ENCODE peak calls at places on chromosomes 13 and 19, in eight cellular contexts. One of them, this sample, is unnamed.

GRCh38 chr13:83752141-83752540 is 130.1 kb downstream of the SLITRK1 start:
- DNase-seq in stomach: no peak
- DNase-seq in testis: no peak
- DNase-seq in spleen: no peak
- DNase-seq in HepG2: peak
- DNase-seq in tibial nerve: no peak
- DNase-seq in esophagus muscularis mucosa: no peak
- DNase-seq in gastrocnemius medialis: no peak
- DNase-seq in this sample: no peak

GRCh38 chr19:30064021-30064699 is 122.1 kb downstream of the URI1 start:
- DNase-seq in stomach: no peak
- DNase-seq in HepG2: no peak
- DNase-seq in testis: peak
- DNase-seq in spleen: peak
- DNase-seq in gastrocnemius medialis: no peak
- DNase-seq in esophagus muscularis mucosa: no peak
- DNase-seq in tibial nerve: no peak
- DNase-seq in this sample: no peak

GRCh38 chr19:30406220-30406944 is 34.2 kb downstream of the ZNF536 start:
- DNase-seq in HepG2: peak
- DNase-seq in spleen: no peak
- DNase-seq in tibial nerve: no peak
- DNase-seq in gastrocnemius medialis: no peak
- DNase-seq in testis: peak
- DNase-seq in stomach: no peak
- DNase-seq in esophagus muscularis mucosa: peak
- DNase-seq in this sample: peak

GRCh38 chr19:21202865-21203494 is 61.1 kb downstream of the ZNF431 start:
- DNase-seq in spleen: no peak
- DNase-seq in gastrocnemius medialis: no peak
- DNase-seq in tibial nerve: no peak
- DNase-seq in esophagus muscularis mucosa: no peak
- DNase-seq in stomach: no peak
- DNase-seq in HepG2: no peak
- DNase-seq in testis: peak
- DNase-seq in this sample: no peak

GRCh38 chr13:53206455-53206854 is 177.8 kb downstream of the OLFM4 start:
- DNase-seq in HepG2: no peak
- DNase-seq in stomach: no peak
- DNase-seq in esophagus muscularis mucosa: no peak
- DNase-seq in gastrocnemius medialis: no peak
- DNase-seq in spleen: no peak
- DNase-seq in testis: no peak
- DNase-seq in tibial nerve: no peak
- DNase-seq in this sample: no peak

GRCh38 chr13:50679321-50679720 is 164.2 kb downstream of the DLEU7 start:
- DNase-seq in stomach: no peak
- DNase-seq in gastrocnemius medialis: no peak
- DNase-seq in tibial nerve: no peak
- DNase-seq in esophagus muscularis mucosa: no peak
- DNase-seq in testis: no peak
- DNase-seq in HepG2: no peak
- DNase-seq in spleen: no peak
- DNase-seq in this sample: no peak

GRCh38 chr13:97429681-97430081 is 4.3 kb upstream of the RAP2A start:
- DNase-seq in testis: no peak
- DNase-seq in gastrocnemius medialis: no peak
- DNase-seq in spleen: no peak
- DNase-seq in HepG2: no peak
- DNase-seq in esophagus muscularis mucosa: no peak
- DNase-seq in stomach: no peak
- DNase-seq in tibial nerve: no peak
- DNase-seq in this sample: no peak

GRCh38 chr19:1469200-1469935 is 9.6 kb downstream of the C19orf25 start:
- DNase-seq in tibial nerve: no peak
- DNase-seq in testis: no peak
- DNase-seq in HepG2: no peak
- DNase-seq in stomach: no peak
- DNase-seq in spleen: peak
- DNase-seq in gastrocnemius medialis: no peak
- DNase-seq in esophagus muscularis mucosa: no peak
- DNase-seq in this sample: no peak

GRCh38 chr19:3981736-3982681 is 3.3 kb downstream of the EEF2 start:
- DNase-seq in spleen: peak
- DNase-seq in testis: no peak
- DNase-seq in HepG2: no peak
- DNase-seq in stomach: no peak
- DNase-seq in tibial nerve: no peak
- DNase-seq in gastrocnemius medialis: no peak
- DNase-seq in esophagus muscularis mucosa: no peak
- DNase-seq in this sample: no peak

GRCh38 chr13:99218545-99218944 is 17.9 kb downstream of the UBAC2 start:
- DNase-seq in spleen: no peak
- DNase-seq in esophagus muscularis mucosa: peak
- DNase-seq in testis: peak
- DNase-seq in HepG2: no peak
- DNase-seq in gastrocnemius medialis: peak
- DNase-seq in stomach: peak
- DNase-seq in tibial nerve: no peak
- DNase-seq in this sample: peak

GRCh38 chr13:49997935-49998334 is 1.1 kb downstream of the TRIM13 start:
- DNase-seq in HepG2: no peak
- DNase-seq in esophagus muscularis mucosa: no peak
- DNase-seq in gastrocnemius medialis: no peak
- DNase-seq in stomach: no peak
- DNase-seq in testis: no peak
- DNase-seq in spleen: no peak
- DNase-seq in tibial nerve: no peak
- DNase-seq in this sample: no peak

GRCh38 chr19:4375620-4376228 is 24.6 kb downstream of the SH3GL1 start:
- DNase-seq in tibial nerve: no peak
- DNase-seq in HepG2: peak
- DNase-seq in gastrocnemius medialis: no peak
- DNase-seq in testis: no peak
- DNase-seq in spleen: no peak
- DNase-seq in esophagus muscularis mucosa: no peak
- DNase-seq in stomach: no peak
- DNase-seq in this sample: peak

GRCh38 chr13:31042501-31043165 is 110.2 kb downstream of the TEX26 start:
- DNase-seq in esophagus muscularis mucosa: no peak
- DNase-seq in tibial nerve: no peak
- DNase-seq in HepG2: no peak
- DNase-seq in testis: no peak
- DNase-seq in stomach: no peak
- DNase-seq in spleen: no peak
- DNase-seq in gastrocnemius medialis: no peak
- DNase-seq in this sample: no peak

GRCh38 chr19:58466089-58466759 is 656 bp upstream of the ZNF324 start:
- DNase-seq in stomach: no peak
- DNase-seq in tibial nerve: no peak
- DNase-seq in testis: no peak
- DNase-seq in HepG2: no peak
- DNase-seq in esophagus muscularis mucosa: no peak
- DNase-seq in spleen: no peak
- DNase-seq in gastrocnemius medialis: no peak
- DNase-seq in this sample: no peak

GRCh38 chr13:49995535-49996165 is 1.2 kb upstream of the TRIM13 start:
- DNase-seq in tibial nerve: no peak
- DNase-seq in gastrocnemius medialis: no peak
- DNase-seq in testis: no peak
- DNase-seq in stomach: no peak
- DNase-seq in HepG2: no peak
- DNase-seq in spleen: no peak
- DNase-seq in esophagus muscularis mucosa: no peak
- DNase-seq in this sample: no peak

GRCh38 chr13:38685974-38686571 is 804 bp upstream of the FREM2 start:
- DNase-seq in gastrocnemius medialis: no peak
- DNase-seq in spleen: no peak
- DNase-seq in HepG2: no peak
- DNase-seq in testis: peak
- DNase-seq in tibial nerve: no peak
- DNase-seq in esophagus muscularis mucosa: no peak
- DNase-seq in stomach: no peak
- DNase-seq in this sample: no peak

GRCh38 chr19:33064117-33064777 is 441 bp downstream of the RHPN2 start:
- DNase-seq in tibial nerve: no peak
- DNase-seq in gastrocnemius medialis: no peak
- DNase-seq in spleen: peak
- DNase-seq in HepG2: no peak
- DNase-seq in esophagus muscularis mucosa: no peak
- DNase-seq in stomach: peak
- DNase-seq in testis: no peak
- DNase-seq in this sample: no peak

GRCh38 chr19:8576273-8576993 is 809 bp downstream of the MYO1F start:
- DNase-seq in gastrocnemius medialis: no peak
- DNase-seq in stomach: no peak
- DNase-seq in spleen: no peak
- DNase-seq in HepG2: no peak
- DNase-seq in esophagus muscularis mucosa: no peak
- DNase-seq in testis: no peak
- DNase-seq in tibial nerve: no peak
- DNase-seq in this sample: no peak

GRCh38 chr19:3807131-3807480 is 20.9 kb upstream of the MATK start:
- DNase-seq in HepG2: no peak
- DNase-seq in stomach: no peak
- DNase-seq in tibial nerve: no peak
- DNase-seq in gastrocnemius medialis: no peak
- DNase-seq in spleen: no peak
- DNase-seq in testis: no peak
- DNase-seq in esophagus muscularis mucosa: no peak
- DNase-seq in this sample: no peak

GRCh38 chr19:41821003-41821735 is 23.3 kb downstream of the LYPD4 start:
- DNase-seq in stomach: peak
- DNase-seq in testis: peak
- DNase-seq in gastrocnemius medialis: no peak
- DNase-seq in esophagus muscularis mucosa: no peak
- DNase-seq in HepG2: peak
- DNase-seq in tibial nerve: no peak
- DNase-seq in spleen: peak
- DNase-seq in this sample: peak

GRCh38 chr19:27972291-27973040 is 1240.5 kb downstream of the UQCRFS1 start:
- DNase-seq in gastrocnemius medialis: no peak
- DNase-seq in stomach: no peak
- DNase-seq in esophagus muscularis mucosa: no peak
- DNase-seq in spleen: no peak
- DNase-seq in testis: no peak
- DNase-seq in HepG2: no peak
- DNase-seq in tibial nerve: no peak
- DNase-seq in this sample: no peak

DNA sequence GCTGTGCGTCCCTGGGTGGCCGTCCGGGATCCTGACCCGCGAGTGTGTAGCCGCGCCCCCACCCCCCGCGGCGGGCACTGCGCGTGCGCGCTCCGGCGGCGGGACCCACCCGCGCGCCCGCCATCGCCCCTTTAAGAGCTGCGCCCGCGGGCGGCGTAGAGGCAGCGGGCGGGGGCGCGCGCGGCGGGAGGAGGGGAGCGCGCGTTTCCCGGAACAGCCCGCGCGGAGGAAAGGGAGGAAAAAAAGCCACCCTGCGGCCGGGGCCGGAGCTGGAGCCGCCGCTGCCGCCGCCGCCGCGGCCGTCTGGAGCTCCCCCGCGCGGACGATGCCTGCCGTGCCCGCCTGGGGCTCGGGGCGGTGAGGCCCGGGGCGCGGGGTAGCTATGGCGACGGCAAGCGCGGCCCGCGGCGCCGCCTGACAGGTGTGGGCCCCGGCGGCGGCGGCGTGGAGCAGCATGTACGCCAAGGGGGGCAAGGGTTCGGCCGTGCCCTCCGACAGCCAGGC is at the start of gene SSBP4:
- DNase-seq in tibial nerve: no peak
- DNase-seq in esophagus muscularis mucosa: no peak
- DNase-seq in spleen: peak
- DNase-seq in HepG2: peak
- DNase-seq in testis: peak
- DNase-seq in gastrocnemius medialis: no peak
- DNase-seq in stomach: peak
- DNase-seq in this sample: peak
- TF ChIP-seq POLR2A in tibial nerve: peak
- TF ChIP-seq POLR2A in esophagus muscularis mucosa: no peak
- TF ChIP-seq POLR2A in spleen: peak
- TF ChIP-seq POLR2A in HepG2: no peak
- TF ChIP-seq POLR2A in testis: no peak
- TF ChIP-seq POLR2A in gastrocnemius medialis: peak
- TF ChIP-seq POLR2A in stomach: no peak
- TF ChIP-seq POLR2A in this sample: peak

DNA sequence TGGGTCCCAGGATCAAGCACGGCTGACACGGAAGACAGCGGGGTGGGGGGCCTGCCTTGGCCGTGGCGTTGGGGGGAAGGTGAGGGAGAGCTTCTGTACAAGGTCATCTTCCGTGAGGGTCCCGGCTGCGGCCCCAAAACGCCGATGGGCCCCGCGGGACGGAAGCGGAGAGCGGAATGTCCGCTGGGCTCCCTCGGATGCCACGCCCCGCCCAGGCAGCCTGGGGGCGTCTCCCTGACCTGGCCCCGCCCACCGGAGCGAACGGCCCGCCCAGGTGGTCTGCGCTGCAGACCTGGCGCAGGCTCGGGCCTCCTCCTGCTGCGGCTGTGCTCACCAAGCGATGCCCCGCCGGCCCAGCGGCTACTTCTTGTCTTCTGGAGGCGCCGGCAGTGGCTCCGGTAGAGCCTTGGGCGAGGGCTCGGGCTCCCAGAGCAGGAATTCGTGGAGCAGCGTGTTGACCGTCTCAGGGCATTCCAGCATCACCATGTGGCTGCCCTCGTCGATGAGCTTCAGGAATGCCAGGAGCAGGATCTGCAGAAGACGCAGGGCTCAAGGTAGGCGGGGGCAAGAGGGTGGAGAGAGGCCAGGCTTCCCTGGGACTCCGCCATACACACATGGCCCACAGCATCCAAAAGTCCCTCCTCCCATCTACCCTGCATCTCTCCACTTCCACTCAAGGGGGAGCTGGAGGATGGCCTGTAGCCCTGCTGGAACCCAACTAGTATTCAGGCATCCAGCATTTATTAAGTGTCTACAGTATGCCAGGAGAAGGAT is 10.7 kb downstream of the ABHD8 start:
- DNase-seq in stomach: peak
- DNase-seq in testis: peak
- DNase-seq in esophagus muscularis mucosa: peak
- DNase-seq in spleen: peak
- DNase-seq in gastrocnemius medialis: peak
- DNase-seq in tibial nerve: peak
- DNase-seq in HepG2: peak
- DNase-seq in this sample: peak
- TF ChIP-seq POLR2A in stomach: no peak
- TF ChIP-seq POLR2A in testis: no peak
- TF ChIP-seq POLR2A in esophagus muscularis mucosa: no peak
- TF ChIP-seq POLR2A in spleen: no peak
- TF ChIP-seq POLR2A in gastrocnemius medialis: no peak
- TF ChIP-seq POLR2A in tibial nerve: no peak
- TF ChIP-seq POLR2A in HepG2: no peak
- TF ChIP-seq POLR2A in this sample: no peak

GRCh38 chr19:55654833-55655647 is at the start of gene U2AF2:
- DNase-seq in spleen: peak
- DNase-seq in gastrocnemius medialis: peak
- DNase-seq in esophagus muscularis mucosa: peak
- DNase-seq in HepG2: peak
- DNase-seq in testis: peak
- DNase-seq in stomach: peak
- DNase-seq in tibial nerve: peak
- DNase-seq in this sample: peak
- TF ChIP-seq POLR2A in spleen: peak
- TF ChIP-seq POLR2A in gastrocnemius medialis: peak
- TF ChIP-seq POLR2A in esophagus muscularis mucosa: peak
- TF ChIP-seq POLR2A in HepG2: peak
- TF ChIP-seq POLR2A in testis: no peak
- TF ChIP-seq POLR2A in stomach: no peak
- TF ChIP-seq POLR2A in tibial nerve: peak
- TF ChIP-seq POLR2A in this sample: peak

GRCh38 chr19:51324082-51324481 is 12.6 kb downstream of the IGLON5 start:
- DNase-seq in HepG2: no peak
- DNase-seq in testis: no peak
- DNase-seq in esophagus muscularis mucosa: no peak
- DNase-seq in spleen: peak
- DNase-seq in tibial nerve: no peak
- DNase-seq in stomach: no peak
- DNase-seq in gastrocnemius medialis: no peak
- DNase-seq in this sample: no peak
- TF ChIP-seq POLR2A in HepG2: no peak
- TF ChIP-seq POLR2A in testis: no peak
- TF ChIP-seq POLR2A in esophagus muscularis mucosa: no peak
- TF ChIP-seq POLR2A in spleen: no peak
- TF ChIP-seq POLR2A in tibial nerve: no peak
- TF ChIP-seq POLR2A in stomach: no peak
- TF ChIP-seq POLR2A in gastrocnemius medialis: no peak
- TF ChIP-seq POLR2A in this sample: no peak